ENCODE peak calls at places on chromosomes 13 and 19, in five cellular contexts. One of them, this sample, is unnamed.

GRCh38 chr13:67383358-67383757 is 153.2 kb upstream of the PCDH9 start:
- DNase-seq in cardiac muscle cell: no peak
- DNase-seq in astrocyte of the spinal cord: no peak
- DNase-seq in stimulated activated CD4-positive, alpha-beta T cell treated with anti-CD3 and anti-CD28 coated beads, Interleukin-1b, Interleukin-23, amount 100 ng/mL, for 24 hours: no peak
- DNase-seq in HL-60: no peak
- DNase-seq in this sample: no peak

GRCh38 chr19:55196803-55197202 is 12.5 kb downstream of the PTPRH start:
- DNase-seq in HL-60: no peak
- DNase-seq in stimulated activated CD4-positive, alpha-beta T cell treated with anti-CD3 and anti-CD28 coated beads, Interleukin-1b, Interleukin-23, amount 100 ng/mL, for 24 hours: no peak
- DNase-seq in astrocyte of the spinal cord: no peak
- DNase-seq in cardiac muscle cell: no peak
- DNase-seq in this sample: no peak

GRCh38 chr19:31303262-31303815 is 45.9 kb downstream of the TSHZ3 start:
- DNase-seq in cardiac muscle cell: no peak
- DNase-seq in stimulated activated CD4-positive, alpha-beta T cell treated with anti-CD3 and anti-CD28 coated beads, Interleukin-1b, Interleukin-23, amount 100 ng/mL, for 24 hours: no peak
- DNase-seq in HL-60: no peak
- DNase-seq in astrocyte of the spinal cord: no peak
- DNase-seq in this sample: no peak

GRCh38 chr19:46596008-46596407 is 5.1 kb upstream of the CALM3 start:
- DNase-seq in HL-60: no peak
- DNase-seq in astrocyte of the spinal cord: no peak
- DNase-seq in stimulated activated CD4-positive, alpha-beta T cell treated with anti-CD3 and anti-CD28 coated beads, Interleukin-1b, Interleukin-23, amount 100 ng/mL, for 24 hours: no peak
- DNase-seq in cardiac muscle cell: no peak
- DNase-seq in this sample: no peak

GRCh38 chr13:95779522-95779921 is 102.6 kb downstream of the DNAJC3 start:
- DNase-seq in cardiac muscle cell: no peak
- DNase-seq in HL-60: no peak
- DNase-seq in astrocyte of the spinal cord: no peak
- DNase-seq in stimulated activated CD4-positive, alpha-beta T cell treated with anti-CD3 and anti-CD28 coated beads, Interleukin-1b, Interleukin-23, amount 100 ng/mL, for 24 hours: no peak
- DNase-seq in this sample: no peak

GRCh38 chr19:47141695-47142094 is 11.1 kb downstream of the SAE1 start:
- DNase-seq in HL-60: no peak
- DNase-seq in astrocyte of the spinal cord: no peak
- DNase-seq in cardiac muscle cell: no peak
- DNase-seq in stimulated activated CD4-positive, alpha-beta T cell treated with anti-CD3 and anti-CD28 coated beads, Interleukin-1b, Interleukin-23, amount 100 ng/mL, for 24 hours: no peak
- DNase-seq in this sample: no peak

GRCh38 chr19:45475537-45476348 is 7.9 kb downstream of the FOSB start:
- DNase-seq in stimulated activated CD4-positive, alpha-beta T cell treated with anti-CD3 and anti-CD28 coated beads, Interleukin-1b, Interleukin-23, amount 100 ng/mL, for 24 hours: no peak
- DNase-seq in cardiac muscle cell: no peak
- DNase-seq in astrocyte of the spinal cord: peak
- DNase-seq in HL-60: no peak
- DNase-seq in this sample: no peak

GRCh38 chr13:100673831-100674362 is 698 bp downstream of the TMTC4 start:
- DNase-seq in stimulated activated CD4-positive, alpha-beta T cell treated with anti-CD3 and anti-CD28 coated beads, Interleukin-1b, Interleukin-23, amount 100 ng/mL, for 24 hours: no peak
- DNase-seq in cardiac muscle cell: no peak
- DNase-seq in HL-60: peak
- DNase-seq in astrocyte of the spinal cord: peak
- DNase-seq in this sample: peak

GRCh38 chr13:20127563-20128458 is 33.0 kb downstream of the GJA3 start:
- DNase-seq in cardiac muscle cell: peak
- DNase-seq in stimulated activated CD4-positive, alpha-beta T cell treated with anti-CD3 and anti-CD28 coated beads, Interleukin-1b, Interleukin-23, amount 100 ng/mL, for 24 hours: no peak
- DNase-seq in astrocyte of the spinal cord: peak
- DNase-seq in HL-60: peak
- DNase-seq in this sample: peak

GRCh38 chr13:49185264-49185663 is 34.9 kb upstream of the MLNR start:
- DNase-seq in stimulated activated CD4-positive, alpha-beta T cell treated with anti-CD3 and anti-CD28 coated beads, Interleukin-1b, Interleukin-23, amount 100 ng/mL, for 24 hours: no peak
- DNase-seq in cardiac muscle cell: no peak
- DNase-seq in astrocyte of the spinal cord: peak
- DNase-seq in HL-60: peak
- DNase-seq in this sample: no peak

GRCh38 chr19:27647423-27647822 is 1565.5 kb downstream of the UQCRFS1 start:
- DNase-seq in astrocyte of the spinal cord: no peak
- DNase-seq in stimulated activated CD4-positive, alpha-beta T cell treated with anti-CD3 and anti-CD28 coated beads, Interleukin-1b, Interleukin-23, amount 100 ng/mL, for 24 hours: no peak
- DNase-seq in HL-60: no peak
- DNase-seq in cardiac muscle cell: no peak
- DNase-seq in this sample: no peak

GRCh38 chr13:51885651-51886050 is 23.9 kb downstream of the CCDC70 start:
- DNase-seq in cardiac muscle cell: no peak
- DNase-seq in HL-60: no peak
- DNase-seq in stimulated activated CD4-positive, alpha-beta T cell treated with anti-CD3 and anti-CD28 coated beads, Interleukin-1b, Interleukin-23, amount 100 ng/mL, for 24 hours: no peak
- DNase-seq in astrocyte of the spinal cord: no peak
- DNase-seq in this sample: no peak

GRCh38 chr19:5046339-5047039 is 77.6 kb downstream of the KDM4B start:
- DNase-seq in cardiac muscle cell: no peak
- DNase-seq in astrocyte of the spinal cord: peak
- DNase-seq in HL-60: no peak
- DNase-seq in stimulated activated CD4-positive, alpha-beta T cell treated with anti-CD3 and anti-CD28 coated beads, Interleukin-1b, Interleukin-23, amount 100 ng/mL, for 24 hours: no peak
- DNase-seq in this sample: peak

GRCh38 chr13:28805193-28805819 is 14.8 kb upstream of the MTUS2 start:
- DNase-seq in HL-60: no peak
- DNase-seq in astrocyte of the spinal cord: no peak
- DNase-seq in stimulated activated CD4-positive, alpha-beta T cell treated with anti-CD3 and anti-CD28 coated beads, Interleukin-1b, Interleukin-23, amount 100 ng/mL, for 24 hours: no peak
- DNase-seq in cardiac muscle cell: peak
- DNase-seq in this sample: no peak

GRCh38 chr13:113744197-113745000 is 14.6 kb upstream of the TMEM255B start:
- DNase-seq in stimulated activated CD4-positive, alpha-beta T cell treated with anti-CD3 and anti-CD28 coated beads, Interleukin-1b, Interleukin-23, amount 100 ng/mL, for 24 hours: no peak
- DNase-seq in cardiac muscle cell: no peak
- DNase-seq in astrocyte of the spinal cord: no peak
- DNase-seq in HL-60: no peak
- DNase-seq in this sample: no peak

GRCh38 chr13:42048625-42049453 is at the start of gene DGKH:
- DNase-seq in cardiac muscle cell: peak
- DNase-seq in astrocyte of the spinal cord: peak
- DNase-seq in HL-60: peak
- DNase-seq in stimulated activated CD4-positive, alpha-beta T cell treated with anti-CD3 and anti-CD28 coated beads, Interleukin-1b, Interleukin-23, amount 100 ng/mL, for 24 hours: no peak
- DNase-seq in this sample: peak

GRCh38 chr13:46295531-46296464 is 84.1 kb downstream of the LRRC63 start:
- DNase-seq in stimulated activated CD4-positive, alpha-beta T cell treated with anti-CD3 and anti-CD28 coated beads, Interleukin-1b, Interleukin-23, amount 100 ng/mL, for 24 hours: no peak
- DNase-seq in cardiac muscle cell: no peak
- DNase-seq in astrocyte of the spinal cord: peak
- DNase-seq in HL-60: peak
- DNase-seq in this sample: peak

GRCh38 chr19:35284153-35285140 is 2.1 kb downstream of the HAMP start:
- DNase-seq in stimulated activated CD4-positive, alpha-beta T cell treated with anti-CD3 and anti-CD28 coated beads, Interleukin-1b, Interleukin-23, amount 100 ng/mL, for 24 hours: no peak
- DNase-seq in cardiac muscle cell: no peak
- DNase-seq in astrocyte of the spinal cord: no peak
- DNase-seq in HL-60: no peak
- DNase-seq in this sample: no peak

GRCh38 chr13:99575376-99575775 is 74.1 kb downstream of the TM9SF2 start:
- DNase-seq in stimulated activated CD4-positive, alpha-beta T cell treated with anti-CD3 and anti-CD28 coated beads, Interleukin-1b, Interleukin-23, amount 100 ng/mL, for 24 hours: no peak
- DNase-seq in astrocyte of the spinal cord: no peak
- DNase-seq in cardiac muscle cell: no peak
- DNase-seq in HL-60: no peak
- DNase-seq in this sample: no peak

GRCh38 chr19:48558018-48558684 is 6.2 kb downstream of the SULT2B1 start:
- DNase-seq in cardiac muscle cell: no peak
- DNase-seq in stimulated activated CD4-positive, alpha-beta T cell treated with anti-CD3 and anti-CD28 coated beads, Interleukin-1b, Interleukin-23, amount 100 ng/mL, for 24 hours: no peak
- DNase-seq in astrocyte of the spinal cord: peak
- DNase-seq in HL-60: peak
- DNase-seq in this sample: peak

GRCh38 chr13:38951525-38952313 is 38.9 kb downstream of the STOML3 start:
- DNase-seq in astrocyte of the spinal cord: no peak
- DNase-seq in HL-60: peak
- DNase-seq in stimulated activated CD4-positive, alpha-beta T cell treated with anti-CD3 and anti-CD28 coated beads, Interleukin-1b, Interleukin-23, amount 100 ng/mL, for 24 hours: no peak
- DNase-seq in cardiac muscle cell: no peak
- DNase-seq in this sample: no peak

GRCh38 chr13:97946951-97947588 is 6.4 kb upstream of the IPO5 start:
- DNase-seq in HL-60: no peak
- DNase-seq in cardiac muscle cell: no peak
- DNase-seq in astrocyte of the spinal cord: peak
- DNase-seq in stimulated activated CD4-positive, alpha-beta T cell treated with anti-CD3 and anti-CD28 coated beads, Interleukin-1b, Interleukin-23, amount 100 ng/mL, for 24 hours: no peak
- DNase-seq in this sample: peak

This sample was measured in hepatic stellate cell.